ENCODE peak calls at places on chromosomes 7 and 10, in six cellular contexts. F, X, W, M, H and O are unnamed samples.
A peak's percentile ranks its signal among the peaks of the same experiment; 100 is the strongest.

GRCh38 chr10:31830887-31831286 is 97.7 kb downstream of the ARHGAP12 start:
- DNase-seq in F (no peak), X (peak; percentile 12), W (no peak), M (no peak), H (no peak), O (no peak)

GRCh38 chr10:100186253-100186780 is 488 bp upstream of the ERLIN1 start:
- DNase-seq in F (no peak), X (peak; percentile 38), W (peak; percentile 44), M (no peak), H (peak; percentile 44), O (no peak)

GRCh38 chr10:34206078-34206477 is 609.0 kb downstream of the PARD3 start:
- DNase-seq in F (no peak), X (no peak), W (no peak), M (no peak), H (no peak), O (no peak)

GRCh38 chr10:73802276-73802991 is 9.0 kb downstream of the NDST2 start:
- DNase-seq in F (no peak), X (no peak), W (no peak), M (no peak), H (no peak), O (no peak)

GRCh38 chr10:51368943-51369342 is 294.7 kb downstream of the PRKG1 start:
- DNase-seq in F (no peak), X (no peak), W (no peak), M (no peak), H (no peak), O (no peak)

GRCh38 chr10:93346712-93347111 is 135.4 kb downstream of the MYOF start:
- DNase-seq in F (no peak), X (peak; percentile 5), W (no peak), M (no peak), H (no peak), O (no peak)

GRCh38 chr10:43970018-43970698 is 321.5 kb upstream of the ZNF32 start:
- DNase-seq in F (no peak), X (no peak), W (no peak), M (no peak), H (peak; percentile 14), O (no peak)

GRCh38 chr10:80444646-80445319 is 9.3 kb upstream of the TSPAN14 start:
- DNase-seq in F (peak; percentile 39), X (peak; percentile 81), W (peak; percentile 59), M (no peak), H (peak; percentile 56), O (no peak)

GRCh38 chr7:45000096-45001032 is at the start of gene CCM2:
- DNase-seq in F (no peak), X (peak; percentile 66), W (peak; percentile 31), M (no peak), H (no peak), O (peak; percentile 39)

GRCh38 chr10:47013469-47014169 is 102.4 kb downstream of the PTPN20 start:
- DNase-seq in F (no peak), X (no peak), W (no peak), M (no peak), H (peak; percentile 21), O (no peak)

GRCh38 chr7:140304071-140304799 is 94.1 kb downstream of the SLC37A3 start:
- DNase-seq in F (no peak), X (no peak), W (no peak), M (no peak), H (no peak), O (no peak)

GRCh38 chr10:51951601-51952000 is 252.2 kb upstream of the CSTF2T start:
- DNase-seq in F (no peak), X (no peak), W (no peak), M (no peak), H (no peak), O (no peak)

GRCh38 chr10:124339119-124339807 is 79.5 kb downstream of the OAT start:
- DNase-seq in F (no peak), X (no peak), W (no peak), M (no peak), H (no peak), O (no peak)

GRCh38 chr10:85604136-85604725 is 762.4 kb downstream of the GRID1 start:
- DNase-seq in F (no peak), X (no peak), W (no peak), M (no peak), H (no peak), O (no peak)

GRCh38 chr7:78203042-78203720 is 404.6 kb downstream of the PHTF2 start:
- DNase-seq in F (no peak), X (no peak), W (no peak), M (no peak), H (no peak), O (no peak)

GRCh38 chr10:42969909-42970308 is 107.0 kb upstream of the RET start:
- DNase-seq in F (no peak), X (no peak), W (no peak), M (no peak), H (no peak), O (no peak)

GRCh38 chr10:50740351-50740688 is 584 bp downstream of the ASAH2B start:
- DNase-seq in F (no peak), X (peak; percentile 77), W (peak; percentile 18), M (no peak), H (no peak), O (no peak)

GRCh38 chr7:139560678-139561077 is 37.2 kb downstream of the CLEC2L start:
- DNase-seq in F (no peak), X (no peak), W (no peak), M (no peak), H (no peak), O (no peak)

GRCh38 chr10:43060291-43060690 is 16.6 kb upstream of the RET start:
- DNase-seq in F (no peak), X (no peak), W (no peak), M (no peak), H (no peak), O (no peak)

GRCh38 chr7:91446819-91447218 is 182.6 kb downstream of the FZD1 start:
- DNase-seq in F (no peak), X (no peak), W (no peak), M (no peak), H (no peak), O (no peak)

GRCh38 chr10:120634629-120635028 is 177.6 kb downstream of the PLPP4 start:
- DNase-seq in F (no peak), X (no peak), W (no peak), M (no peak), H (no peak), O (peak; percentile 19)

GRCh38 chr7:69598081-69598486 is at the start of gene AUTS2:
- DNase-seq in F (no peak), X (peak; percentile 45), W (no peak), M (peak; percentile 79), H (peak; percentile 96), O (peak; percentile 79)

GRCh38 chr10:120131183-120131582 is 238.7 kb downstream of the SEC23IP start:
- DNase-seq in F (no peak), X (peak; percentile 15), W (peak; percentile 4), M (no peak), H (no peak), O (peak; percentile 51)

GRCh38 chr10:30058111-30058510 is 1.3 kb downstream of the JCAD start:
- DNase-seq in F (no peak), X (no peak), W (no peak), M (no peak), H (no peak), O (no peak)

GRCh38 chr10:44951827-44952226 is 7.8 kb upstream of the RASSF4 start:
- DNase-seq in F (no peak), X (no peak), W (no peak), M (no peak), H (no peak), O (no peak)

GRCh38 chr10:102113261-102113955 is 6.8 kb downstream of the LDB1 start:
- DNase-seq in F (no peak), X (peak; percentile 7), W (no peak), M (no peak), H (no peak), O (no peak)